ENCODE peak calls at places on chromosomes 11 and 22, in five cellular contexts. H is sigmoid colon, Q is cardiac muscle cell, I is colonic mucosa, N is OCI-LY7. W is an unnamed sample.

GRCh38 chr22:44256085-44256484 is 56.7 kb downstream of the SHISAL1 start:
- DNase-seq in Q (no peak), I (peak), N (no peak), H (peak), W (no peak)

GRCh38 chr22:19786959-19787848 is 26.6 kb downstream of the TBX1 start:
- DNase-seq in H (no peak), I (no peak), N (no peak), Q (no peak), W (no peak)

GRCh38 chr11:125222494-125222893 is 57.9 kb downstream of the PKNOX2 start:
- DNase-seq in I (no peak), Q (no peak), H (no peak), N (no peak), W (no peak)

GRCh38 chr11:122441702-122442092 is 213.8 kb upstream of the UBASH3B start:
- DNase-seq in I (no peak), N (no peak), H (no peak), Q (peak), W (no peak)

GRCh38 chr11:6633422-6634408 is 14.5 kb upstream of the TPP1 start:
- DNase-seq in I (no peak), Q (peak), H (no peak), N (no peak), W (no peak)

GRCh38 chr11:131760191-131760951 is 390.0 kb downstream of the NTM start:
- DNase-seq in N (no peak), H (no peak), Q (peak), I (no peak), W (no peak)

GRCh38 chr11:103053997-103054396 is 38.0 kb downstream of the DCUN1D5 start:
- DNase-seq in N (no peak), Q (no peak), H (no peak), I (no peak), W (no peak)

GRCh38 chr22:37824674-37825641 is 1.8 kb downstream of the GALR3 start:
- DNase-seq in N (no peak), Q (peak), I (no peak), H (no peak), W (no peak)

GRCh38 chr11:104916442-104916841 is 18.2 kb upstream of the CASP12 start:
- DNase-seq in H (no peak), N (no peak), Q (no peak), I (no peak), W (no peak)

GRCh38 chr22:17192186-17192585 is 27.0 kb downstream of the ADA2 start:
- DNase-seq in H (no peak), Q (no peak), I (no peak), N (no peak), W (no peak)

GRCh38 chr22:26406118-26406517 is 22.9 kb upstream of the ASPHD2 start:
- DNase-seq in I (no peak), H (no peak), N (no peak), Q (no peak), W (no peak)

GRCh38 chr11:109490953-109491733 is 69.2 kb downstream of the C11orf87 start:
- DNase-seq in H (no peak), N (no peak), Q (peak), I (no peak), W (no peak)

GRCh38 chr11:46657186-46657585 is 39.8 kb downstream of the ATG13 start:
- DNase-seq in I (no peak), Q (no peak), N (no peak), H (no peak), W (no peak)

GRCh38 chr22:27075028-27075678 is 417.8 kb downstream of the MIAT start:
- DNase-seq in N (peak), H (no peak), I (no peak), Q (no peak), W (no peak)

GRCh38 chr11:96021901-96022650 is 98.2 kb upstream of the MTMR2 start:
- DNase-seq in Q (no peak), N (no peak), I (no peak), H (no peak), W (no peak)

GRCh38 chr22:31588970-31589675 is 72.9 kb downstream of the PISD start:
- DNase-seq in Q (no peak), H (no peak), I (peak), N (no peak), W (no peak)

GRCh38 chr11:28713850-28714249 is 605.7 kb downstream of the METTL15 start:
- DNase-seq in H (no peak), I (no peak), Q (no peak), N (no peak), W (no peak)

GRCh38 chr22:42829311-42829710 is 27.8 kb downstream of the ARFGAP3 start:
- DNase-seq in H (no peak), I (no peak), N (no peak), Q (no peak), W (no peak)

GRCh38 chr22:38442967-38443674 is 11.9 kb downstream of the KCNJ4 start:
- DNase-seq in N (no peak), Q (no peak), H (no peak), I (no peak), W (no peak)

GRCh38 chr22:46150615-46151423 is 493 bp downstream of the PPARA start:
- DNase-seq in N (peak), Q (peak), H (peak), I (peak), W (no peak)

GRCh38 chr11:95140397-95141030 is 50.9 kb downstream of the ENDOD1 start:
- DNase-seq in Q (peak), N (no peak), I (no peak), H (no peak), W (no peak)

GRCh38 chr11:2769779-2770555 is 70.2 kb upstream of the KCNQ1OT1 start:
- DNase-seq in Q (no peak), N (no peak), I (peak), H (peak), W (peak)

GRCh38 chr22:40637181-40638150 is 947 bp upstream of the MRTFA start:
- DNase-seq in Q (no peak), H (peak), N (peak), I (peak), W (peak)

GRCh38 chr11:11302565-11302964 is 50.5 kb downstream of the CSNK2A3 start:
- DNase-seq in N (no peak), H (no peak), Q (no peak), I (no peak), W (no peak)

GRCh38 chr22:33887173-33887572 is 33.1 kb downstream of the LARGE1 start:
- DNase-seq in Q (no peak), H (no peak), N (no peak), I (no peak), W (no peak)

GRCh38 chr22:33888821-33889220 is 31.5 kb downstream of the LARGE1 start:
- DNase-seq in I (no peak), N (peak), H (no peak), Q (no peak), W (no peak)

GRCh38 chr22:33891992-33892391 is 28.3 kb downstream of the LARGE1 start:
- DNase-seq in H (no peak), I (no peak), Q (no peak), N (no peak), W (no peak)

GRCh38 chr22:33891455-33891854 is 28.8 kb downstream of the LARGE1 start:
- DNase-seq in N (no peak), I (no peak), Q (no peak), H (no peak), W (no peak)

GRCh38 chr22:33889748-33890147 is 30.5 kb downstream of the LARGE1 start:
- DNase-seq in I (no peak), Q (no peak), H (no peak), N (peak), W (no peak)
- H3K4me3 ChIP-seq in I (no peak), Q (no peak), H (no peak), N (no peak), W (no peak)

DNA sequence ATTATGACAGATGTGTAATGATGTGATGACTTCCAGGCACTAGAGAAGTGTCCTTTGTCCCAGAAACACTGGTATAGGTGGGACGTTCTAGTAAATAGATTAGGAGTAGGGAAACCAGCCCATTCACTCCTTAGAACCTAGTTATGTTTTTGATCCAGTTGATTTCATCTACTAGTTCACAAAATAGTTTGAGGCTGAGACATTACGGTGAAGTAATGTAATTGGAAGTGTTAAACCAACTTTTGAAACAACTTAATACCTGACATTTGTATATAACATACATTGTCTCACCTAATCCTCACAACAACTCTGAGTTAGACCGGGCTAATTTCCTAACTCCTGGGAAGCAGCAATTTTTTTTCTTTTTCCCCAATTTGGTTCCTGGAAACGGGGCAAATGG is 25.6 kb downstream of the CTNND1 start:
- DNase-seq in N (no peak), I (no peak), H (no peak), Q (no peak), W (no peak)
- H3K27ac ChIP-seq in N (no peak), I (peak), H (peak), Q (peak), W (no peak)

DNA sequence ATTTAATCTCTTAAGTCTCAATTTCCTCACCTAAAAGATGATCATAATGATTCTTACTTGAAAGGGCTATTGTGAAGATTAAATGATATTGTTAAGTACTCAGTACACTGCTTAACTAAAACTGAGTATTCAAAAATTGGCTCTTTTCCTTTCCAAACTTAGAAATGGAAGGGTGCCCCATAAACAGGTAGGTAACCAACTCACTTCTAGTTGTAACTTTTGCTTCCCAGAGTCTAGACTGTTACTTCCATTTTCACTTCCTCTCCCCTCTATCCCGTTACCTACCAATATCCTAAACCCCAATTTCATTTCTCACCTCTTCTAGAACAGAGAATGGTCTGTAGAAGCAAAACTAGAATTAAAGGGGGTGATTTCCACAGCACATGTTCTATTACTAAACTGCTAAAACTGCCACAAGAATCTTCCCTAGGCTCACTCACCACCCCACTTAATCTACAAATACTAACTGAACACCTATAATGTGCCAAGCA is 50.0 kb downstream of the RRAS2 start:
- DNase-seq in Q (no peak), H (no peak), N (no peak), I (no peak), W (no peak)
- TF ChIP-seq CTCF in Q (no peak), H (no peak), N (no peak), I (peak), W (no peak)

GRCh38 chr11:61578819-61579218 is 2.1 kb downstream of the SYT7 start:
- DNase-seq in Q (no peak), I (no peak), N (no peak), H (no peak), W (no peak)

GRCh38 chr11:61580292-61580888 is 486 bp downstream of the SYT7 start:
- DNase-seq in H (no peak), N (no peak), Q (no peak), I (no peak), W (no peak)

GRCh38 chr11:61579398-61580291 is 1.2 kb downstream of the SYT7 start:
- DNase-seq in I (no peak), N (no peak), H (no peak), Q (no peak), W (no peak)

GRCh38 chr11:61581931-61582330 is 1.1 kb upstream of the SYT7 start:
- DNase-seq in Q (no peak), H (no peak), I (no peak), N (no peak), W (no peak)

DNA sequence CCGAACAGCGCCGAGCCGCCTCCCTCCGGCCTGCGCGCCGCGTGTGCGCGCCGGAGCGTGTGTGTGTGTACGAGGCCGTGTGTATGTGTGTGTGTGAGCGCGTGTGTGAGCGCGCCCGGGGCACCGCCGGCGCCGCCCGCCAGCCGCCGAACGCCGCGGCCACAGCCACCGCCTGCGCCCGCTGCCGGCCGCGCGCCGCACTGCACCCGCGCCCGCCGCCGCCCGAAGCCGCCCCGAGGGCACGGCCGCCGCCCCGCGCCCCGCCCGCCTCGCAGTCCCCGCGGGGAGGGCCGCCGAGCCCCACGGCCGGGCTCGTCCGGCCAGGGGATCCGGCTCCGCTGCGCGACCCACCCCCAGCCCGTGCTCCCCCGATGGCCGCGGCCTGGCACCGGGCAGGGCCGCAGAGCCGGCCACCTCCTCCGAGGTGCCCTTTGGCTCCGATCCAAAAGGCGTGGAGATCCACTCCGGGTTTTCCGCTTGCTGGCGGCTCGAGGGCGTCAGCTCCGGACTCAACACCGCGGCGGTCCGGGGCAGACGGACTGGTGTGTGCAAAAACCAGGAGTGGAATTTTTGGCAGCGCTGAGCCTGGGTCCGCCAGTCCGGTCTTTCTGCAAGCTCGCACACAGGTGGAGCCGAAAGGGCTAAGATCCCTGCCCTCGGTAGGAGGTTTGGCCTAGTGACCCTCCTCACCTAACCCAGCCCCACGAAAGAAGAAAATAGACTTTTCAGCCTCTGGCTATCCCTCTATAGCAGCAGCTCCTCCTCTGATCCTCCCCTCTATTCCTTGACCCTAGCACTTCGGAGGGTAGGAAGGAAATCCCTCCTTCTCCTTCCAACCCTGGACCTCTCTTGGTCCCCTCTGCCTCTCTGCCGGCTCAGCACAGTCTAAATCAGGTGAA is at the start of gene SYT7:
- DNase-seq in N (peak), Q (peak), H (peak), I (peak), W (peak)
- H3K4me3 ChIP-seq in N (peak), Q (peak), H (peak), I (peak), W (peak)